ENCODE peak calls at places on chromosomes 4 and X, in eight cellular contexts. T is brain microvascular endothelial cell; C is thoracic aorta; G is HFFc6; F is MCF 10A; I is fibroblast of mammary gland; M is CD8-positive, alpha-beta T cell; K is Calu3. S is an unnamed sample.

GRCh38 chr4:992297-993110 is 700 bp downstream of the SLC26A1 start:
- DNase-seq in T (no peak), C (no peak), G (no peak), F (no peak), I (no peak), M (no peak), K (peak), S (no peak)

GRCh38 chrX:135185795-135186443 is 14.7 kb upstream of the CT55 start:
- DNase-seq in T (peak), C (no peak), G (peak), F (peak), I (peak), M (no peak), K (peak), S (peak)

GRCh38 chr4:3770323-3771166 is 4.4 kb downstream of the ADRA2C start:
- DNase-seq in T (no peak), C (no peak), G (no peak), F (no peak), I (no peak), M (no peak), K (no peak), S (no peak)

GRCh38 chr4:161949941-161950725 is 213.7 kb downstream of the FSTL5 start:
- DNase-seq in T (peak), C (no peak), G (no peak), F (peak), I (peak), M (no peak), K (no peak), S (no peak)

GRCh38 chr4:183758006-183758734 is 99.1 kb downstream of the TRAPPC11 start:
- DNase-seq in T (no peak), C (no peak), G (no peak), F (no peak), I (peak), M (no peak), K (no peak), S (no peak)

GRCh38 chr4:105613326-105613725 is 60.9 kb downstream of the ARHGEF38 start:
- DNase-seq in T (no peak), C (no peak), G (no peak), F (no peak), I (no peak), M (no peak), K (peak), S (no peak)

GRCh38 chr4:3387943-3388348 is 53.8 kb upstream of the HGFAC start:
- DNase-seq in T (peak), C (peak), G (peak), F (peak), I (peak), M (no peak), K (no peak), S (no peak)

GRCh38 chr4:136709897-136710296 is 822.4 kb downstream of the PCDH18 start:
- DNase-seq in T (no peak), C (no peak), G (no peak), F (no peak), I (no peak), M (no peak), K (no peak), S (no peak)

GRCh38 chr4:145734576-145735329 is 54.8 kb downstream of the C4orf51 start:
- DNase-seq in T (peak), C (peak), G (peak), F (peak), I (peak), M (no peak), K (peak), S (no peak)

GRCh38 chr4:151408630-151409469 is at the start of gene FHIP1A:
- DNase-seq in T (peak), C (no peak), G (peak), F (peak), I (peak), M (peak), K (peak), S (peak)

GRCh38 chrX:9525511-9526248 is 60.8 kb downstream of the TBL1X start:
- DNase-seq in T (no peak), C (no peak), G (no peak), F (no peak), I (no peak), M (no peak), K (no peak), S (peak)

GRCh38 chr4:153409412-153409811 is 56.7 kb upstream of the TMEM131L start:
- DNase-seq in T (peak), C (no peak), G (peak), F (peak), I (peak), M (no peak), K (no peak), S (no peak)

GRCh38 chr4:14096406-14096965 is 469.0 kb upstream of the BOD1L1 start:
- DNase-seq in T (peak), C (no peak), G (peak), F (no peak), I (peak), M (no peak), K (no peak), S (no peak)

GRCh38 chr4:57091657-57092162 is 18.5 kb downstream of the IGFBP7 start:
- DNase-seq in T (no peak), C (no peak), G (no peak), F (no peak), I (no peak), M (no peak), K (no peak), S (no peak)

GRCh38 chr4:80897537-80898303 is 132.8 kb upstream of the BMP3 start:
- DNase-seq in T (no peak), C (no peak), G (no peak), F (peak), I (no peak), M (no peak), K (no peak), S (no peak)

GRCh38 chr4:140635606-140636005 is 66.8 kb upstream of the UCP1 start:
- DNase-seq in T (peak), C (no peak), G (peak), F (peak), I (no peak), M (no peak), K (peak), S (no peak)

GRCh38 chr4:94446386-94446785 is 5.4 kb upstream of the PDLIM5 start:
- DNase-seq in T (peak), C (no peak), G (peak), F (peak), I (peak), M (no peak), K (no peak), S (no peak)

GRCh38 chr4:102780476-102781144 is 19.8 kb upstream of the MANBA start:
- DNase-seq in T (peak), C (no peak), G (peak), F (peak), I (peak), M (no peak), K (no peak), S (no peak)

GRCh38 chr4:186486172-186486571 is 69.2 kb downstream of the MTNR1A start:
- DNase-seq in T (no peak), C (no peak), G (no peak), F (no peak), I (no peak), M (no peak), K (no peak), S (no peak)

GRCh38 chr4:1232661-1233621 is 16.0 kb downstream of the CTBP1 start:
- DNase-seq in T (peak), C (no peak), G (no peak), F (no peak), I (peak), M (peak), K (no peak), S (no peak)

GRCh38 chr4:103895876-103896465 is 176.2 kb upstream of the TACR3 start:
- DNase-seq in T (no peak), C (no peak), G (peak), F (peak), I (peak), M (no peak), K (peak), S (no peak)

GRCh38 chr4:186485621-186486062 is 69.7 kb downstream of the MTNR1A start:
- DNase-seq in T (no peak), C (no peak), G (peak), F (no peak), I (no peak), M (no peak), K (no peak), S (no peak)

GRCh38 chrX:108123591-108124366 is 32.2 kb downstream of the ATG4A start:
- DNase-seq in T (no peak), C (no peak), G (no peak), F (no peak), I (no peak), M (no peak), K (no peak), S (no peak)

GRCh38 chrX:39576081-39576701 is 521.6 kb downstream of the BCOR start:
- DNase-seq in T (no peak), C (no peak), G (no peak), F (no peak), I (no peak), M (no peak), K (no peak), S (no peak)

GRCh38 chrX:149495573-149496071 is 9.5 kb downstream of the IDS start:
- DNase-seq in T (peak), C (no peak), G (peak), F (peak), I (peak), M (no peak), K (peak), S (no peak)

GRCh38 chr4:11625206-11625605 is 196.5 kb upstream of the HS3ST1 start:
- DNase-seq in T (no peak), C (no peak), G (no peak), F (no peak), I (no peak), M (no peak), K (no peak), S (no peak)

GRCh38 chrX:15679246-15679645 is 14.6 kb upstream of the CLTRN start:
- DNase-seq in T (no peak), C (no peak), G (no peak), F (no peak), I (peak), M (no peak), K (no peak), S (no peak)

GRCh38 chr4:187396106-187396505 is 599.5 kb upstream of the ZFP42 start:
- DNase-seq in T (no peak), C (no peak), G (no peak), F (no peak), I (no peak), M (no peak), K (no peak), S (no peak)

GRCh38 chrX:97909245-97909644 is 1025.5 kb downstream of the RPA4 start:
- DNase-seq in T (no peak), C (no peak), G (no peak), F (no peak), I (no peak), M (no peak), K (no peak), S (no peak)

GRCh38 chr4:6815029-6815836 is 32.7 kb downstream of the KIAA0232 start:
- DNase-seq in T (no peak), C (no peak), G (no peak), F (no peak), I (no peak), M (no peak), K (no peak), S (no peak)

GRCh38 chr4:173934933-173935620 is 348.4 kb downstream of the FBXO8 start:
- DNase-seq in T (no peak), C (no peak), G (no peak), F (no peak), I (no peak), M (no peak), K (no peak), S (no peak)

GRCh38 chrX:10050481-10050880 is 83.3 kb downstream of the CLDN34 start:
- DNase-seq in T (no peak), C (no peak), G (no peak), F (peak), I (no peak), M (no peak), K (no peak), S (no peak)

GRCh38 chrX:154351183-154352011 is 23.0 kb downstream of the FLNA start:
- DNase-seq in T (no peak), C (no peak), G (no peak), F (no peak), I (no peak), M (peak), K (no peak), S (no peak)

GRCh38 chrX:11351375-11352295 is 58.4 kb downstream of the AMELX start:
- DNase-seq in T (peak), C (no peak), G (peak), F (peak), I (peak), M (no peak), K (no peak), S (no peak)

GRCh38 chr4:24781999-24782745 is 13.2 kb upstream of the SOD3 start:
- DNase-seq in T (no peak), C (no peak), G (peak), F (no peak), I (no peak), M (no peak), K (no peak), S (no peak)

GRCh38 chr4:40980318-40980883 is 230.6 kb downstream of the NSUN7 start:
- DNase-seq in T (no peak), C (no peak), G (no peak), F (peak), I (no peak), M (no peak), K (no peak), S (no peak)
- TF ChIP-seq CTCF in T (peak), C (peak), G (peak), F (peak), I (peak), M (no peak), K (peak), S (no peak)

GRCh38 chrX:83771664-83772063 is 89.3 kb upstream of the CYLC1 start:
- DNase-seq in T (no peak), C (no peak), G (no peak), F (no peak), I (no peak), M (no peak), K (no peak), S (no peak)
- TF ChIP-seq CTCF in T (no peak), C (no peak), G (no peak), F (no peak), I (no peak), M (no peak), K (no peak), S (no peak)

GRCh38 chr4:107757860-107758476 is 37.9 kb upstream of the PAPSS1 start:
- DNase-seq in T (no peak), C (no peak), G (peak), F (peak), I (peak), M (no peak), K (no peak), S (no peak)
- TF ChIP-seq CTCF in T (no peak), C (peak), G (peak), F (peak), I (peak), M (peak), K (no peak), S (peak)

DNA sequence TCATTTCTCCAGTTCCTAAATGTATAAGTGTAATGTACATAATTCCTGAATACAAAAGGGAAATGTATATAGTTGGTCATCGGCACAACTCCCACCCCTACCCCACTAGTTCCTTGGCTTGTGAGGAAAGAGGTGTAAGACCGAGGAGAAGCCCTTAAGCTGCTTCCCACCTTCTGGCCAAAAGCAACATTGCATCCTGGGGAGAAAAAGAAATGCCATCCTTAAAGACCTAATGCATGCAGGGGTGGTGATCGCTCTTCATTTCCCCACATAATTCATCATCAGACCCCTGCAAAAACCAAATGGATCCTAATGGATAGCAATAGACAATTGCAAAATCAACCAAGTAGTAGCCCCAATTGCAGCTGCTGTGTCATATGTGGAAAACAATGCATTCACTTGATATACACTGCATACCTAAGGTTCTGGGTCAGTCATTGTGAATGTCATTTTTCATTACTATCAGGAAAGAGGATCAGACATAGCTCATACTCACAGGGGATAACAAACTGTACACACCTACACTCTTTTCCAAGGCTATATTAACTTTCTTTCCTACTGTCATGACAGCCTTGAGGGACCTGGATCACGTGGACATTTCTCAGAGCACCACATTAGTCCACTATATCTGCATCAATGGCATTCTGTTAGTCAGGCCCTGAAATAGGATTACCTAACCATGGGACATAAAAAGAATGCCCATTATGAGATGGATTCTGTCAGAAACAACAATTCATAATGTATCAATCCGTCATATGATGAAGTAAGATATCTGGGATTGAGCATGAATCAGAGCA is 31.7 kb upstream of the NFXL1 start:
- DNase-seq in T (no peak), C (no peak), G (no peak), F (no peak), I (no peak), M (no peak), K (no peak), S (no peak)
- TF ChIP-seq CTCF in T (peak), C (no peak), G (peak), F (no peak), I (peak), M (no peak), K (no peak), S (no peak)

S was measured in CD4-positive, alpha-beta T cell.